ENCODE peak calls at places on chromosomes 2 and 18, in seven cellular contexts. O, U, S, M, A, Q and H are unnamed samples.

GRCh38 chr2:164689020-164689419 is 67.7 kb upstream of the GRB14 start:
- DNase-seq in O (no peak), U (no peak), S (no peak), M (no peak), A (no peak), Q (no peak), H (no peak)

GRCh38 chr2:240784629-240785423 is 35.2 kb downstream of the KIF1A start:
- DNase-seq in O (no peak), U (no peak), S (no peak), M (peak), A (no peak), Q (no peak), H (no peak)

GRCh38 chr2:240868286-240869108 is at the start of gene AGXT:
- DNase-seq in O (no peak), U (no peak), S (no peak), M (no peak), A (peak), Q (no peak), H (no peak)

GRCh38 chr2:134594399-134594798 is 124.4 kb downstream of the TMEM163 start:
- DNase-seq in O (no peak), U (no peak), S (no peak), M (no peak), A (no peak), Q (no peak), H (peak)

GRCh38 chr18:24878289-24878688 is 417.9 kb downstream of the HRH4 start:
- DNase-seq in O (peak), U (peak), S (no peak), M (no peak), A (peak), Q (no peak), H (no peak)

GRCh38 chr2:233084488-233084887 is 24.3 kb downstream of the INPP5D start:
- DNase-seq in O (no peak), U (peak), S (no peak), M (peak), A (peak), Q (peak), H (no peak)

GRCh38 chr18:50401888-50402287 is 27.0 kb downstream of the SKA1 start:
- DNase-seq in O (no peak), U (no peak), S (peak), M (peak), A (peak), Q (no peak), H (no peak)

GRCh38 chr2:217743980-217744761 is 258.6 kb downstream of the TNS1 start:
- DNase-seq in O (no peak), U (no peak), S (no peak), M (no peak), A (peak), Q (no peak), H (peak)

GRCh38 chr18:46152808-46153617 is 48.8 kb downstream of the HAUS1 start:
- DNase-seq in O (peak), U (no peak), S (no peak), M (no peak), A (no peak), Q (no peak), H (no peak)

GRCh38 chr2:177225965-177226360 is 13.4 kb downstream of the HNRNPA3 start:
- DNase-seq in O (no peak), U (no peak), S (no peak), M (no peak), A (no peak), Q (no peak), H (no peak)

GRCh38 chr2:3725458-3726250 is 22.3 kb downstream of the DCDC2C start:
- DNase-seq in O (no peak), U (no peak), S (no peak), M (no peak), A (no peak), Q (no peak), H (peak)

GRCh38 chr2:237199082-237199481 is 113.4 kb downstream of the COPS8 start:
- DNase-seq in O (no peak), U (no peak), S (no peak), M (no peak), A (no peak), Q (no peak), H (no peak)

GRCh38 chr2:118197011-118197695 is 108.9 kb downstream of the INSIG2 start:
- DNase-seq in O (peak), U (no peak), S (no peak), M (no peak), A (no peak), Q (no peak), H (no peak)

GRCh38 chr2:27903649-27904544 is 13.4 kb downstream of the BABAM2 start:
- DNase-seq in O (peak), U (no peak), S (no peak), M (no peak), A (peak), Q (no peak), H (no peak)

GRCh38 chr2:56580242-56580641 is 396.5 kb downstream of the CCDC85A start:
- DNase-seq in O (peak), U (no peak), S (no peak), M (no peak), A (peak), Q (no peak), H (no peak)

GRCh38 chr2:201558232-201558631 is 85.1 kb downstream of the TMEM237 start:
- DNase-seq in O (no peak), U (no peak), S (no peak), M (no peak), A (no peak), Q (no peak), H (no peak)

GRCh38 chr18:48345596-48345995 is 63.6 kb downstream of the ZBTB7C start:
- DNase-seq in O (peak), U (no peak), S (peak), M (no peak), A (peak), Q (no peak), H (no peak)
- TF ChIP-seq CTCF in O (peak), U (no peak), S (no peak), M (peak), A (peak), Q (no peak), H (peak)

GRCh38 chr2:231932985-231933915 is 7.1 kb upstream of the NPPC start:
- DNase-seq in O (no peak), U (no peak), S (no peak), M (no peak), A (no peak), Q (no peak), H (peak)
- TF ChIP-seq CTCF in O (no peak), U (no peak), S (no peak), M (no peak), A (no peak), Q (no peak), H (peak)

GRCh38 chr2:212052412-212053159 is 486.0 kb downstream of the ERBB4 start:
- DNase-seq in O (peak), U (no peak), S (no peak), M (no peak), A (peak), Q (no peak), H (no peak)
- TF ChIP-seq CTCF in O (no peak), U (no peak), S (no peak), M (no peak), A (no peak), Q (no peak), H (no peak)

GRCh38 chr2:162422894-162423293 is 79.0 kb downstream of the GCA start:
- DNase-seq in O (no peak), U (no peak), S (no peak), M (no peak), A (no peak), Q (no peak), H (no peak)
- TF ChIP-seq CTCF in O (no peak), U (no peak), S (no peak), M (no peak), A (no peak), Q (no peak), H (peak)

GRCh38 chr2:10140841-10141610 is 18.5 kb downstream of the RRM2 start:
- DNase-seq in O (no peak), U (no peak), S (no peak), M (no peak), A (no peak), Q (no peak), H (no peak)
- TF ChIP-seq CTCF in O (peak), U (no peak), S (no peak), M (no peak), A (no peak), Q (no peak), H (peak)

GRCh38 chr18:74476154-74476553 is 19.0 kb upstream of the DIPK1C start:
- DNase-seq in O (no peak), U (peak), S (no peak), M (no peak), A (peak), Q (no peak), H (peak)
- TF ChIP-seq CTCF in O (peak), U (peak), S (peak), M (peak), A (peak), Q (no peak), H (peak)

DNA sequence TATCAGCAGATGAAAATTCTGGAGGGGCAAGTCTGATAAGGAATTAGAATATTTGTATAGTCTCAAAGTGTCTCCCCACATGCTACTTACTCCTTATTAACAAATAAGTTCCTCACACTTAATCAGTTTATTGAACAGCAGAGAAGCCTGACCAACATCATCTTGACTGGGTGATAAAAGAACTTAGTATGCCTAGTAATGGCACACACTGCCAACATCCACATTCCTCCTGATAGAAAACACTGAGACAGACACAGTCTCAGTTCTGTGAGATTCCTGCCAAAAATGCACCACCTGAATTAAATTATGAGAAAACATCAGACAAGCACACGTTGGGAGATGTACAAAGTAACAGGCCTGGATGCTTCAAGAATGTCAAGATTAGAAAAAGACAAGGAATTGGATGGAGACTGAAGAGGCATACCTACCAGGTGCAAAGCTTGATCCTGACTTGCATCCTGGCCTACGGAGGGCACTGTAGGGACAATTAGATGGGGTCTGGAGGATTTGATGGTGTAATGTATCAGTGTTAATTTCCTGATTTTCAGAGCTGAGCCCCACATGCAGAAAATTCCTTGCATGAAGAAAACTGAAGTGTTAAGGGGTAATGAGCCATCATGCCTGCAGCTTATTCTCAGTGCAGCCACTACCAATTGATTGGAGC is 200.4 kb upstream of the SH3BP4 start:
- DNase-seq in O (no peak), U (no peak), S (no peak), M (no peak), A (no peak), Q (no peak), H (no peak)
- TF ChIP-seq CTCF in O (no peak), U (no peak), S (no peak), M (no peak), A (no peak), Q (no peak), H (peak)

DNA sequence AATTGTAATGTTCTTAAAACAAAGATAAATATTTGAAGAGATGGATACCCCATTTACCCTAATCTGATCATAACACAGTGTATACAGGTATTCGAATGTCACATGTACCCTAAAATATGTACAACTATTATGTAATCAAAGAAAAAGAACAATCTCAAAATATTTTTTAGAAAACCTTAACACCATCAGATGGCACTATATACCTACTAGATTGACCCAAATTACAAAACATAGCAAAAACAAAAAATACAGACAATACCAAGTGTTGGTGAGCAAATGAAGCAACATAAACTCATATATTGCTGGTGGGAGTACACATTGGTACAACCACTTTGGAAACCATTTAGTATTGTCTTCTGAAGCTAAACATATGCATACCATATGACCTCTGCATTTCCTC is 55.6 kb downstream of the GDF7 start:
- DNase-seq in O (no peak), U (no peak), S (no peak), M (no peak), A (no peak), Q (no peak), H (no peak)
- TF ChIP-seq CTCF in O (peak), U (no peak), S (no peak), M (no peak), A (no peak), Q (no peak), H (no peak)